ENCODE peak calls at places on chromosomes 5 and 9, in seven cellular contexts. One of them, this sample, is unnamed.

GRCh38 chr5:132771559-132771998 is 5.5 kb downstream of the SEPTIN8 start:
- DNase-seq in iPS DF 6.9: no peak
- DNase-seq in prostate gland: no peak
- DNase-seq in AG04450: peak; percentile 4
- DNase-seq in GM12865: no peak
- DNase-seq in uterus: peak; percentile 37
- DNase-seq in astrocyte of the spinal cord: peak; percentile 50
- DNase-seq in this sample: peak; percentile 32

GRCh38 chr5:9337908-9338307 is 208.0 kb downstream of the SEMA5A start:
- DNase-seq in astrocyte of the spinal cord: peak; percentile 83
- DNase-seq in prostate gland: no peak
- DNase-seq in GM12865: no peak
- DNase-seq in AG04450: peak; percentile 51
- DNase-seq in iPS DF 6.9: no peak
- DNase-seq in uterus: no peak
- DNase-seq in this sample: peak; percentile 71

GRCh38 chr5:165877475-165877874 is 2372.1 kb downstream of the MAT2B start:
- DNase-seq in AG04450: no peak
- DNase-seq in astrocyte of the spinal cord: no peak
- DNase-seq in GM12865: no peak
- DNase-seq in prostate gland: no peak
- DNase-seq in iPS DF 6.9: no peak
- DNase-seq in uterus: no peak
- DNase-seq in this sample: no peak

GRCh38 chr5:147509710-147510651 is at the start of gene DPYSL3:
- DNase-seq in uterus: peak; percentile 79
- DNase-seq in AG04450: peak; percentile 41
- DNase-seq in iPS DF 6.9: peak; percentile 39
- DNase-seq in prostate gland: peak; percentile 79
- DNase-seq in GM12865: no peak
- DNase-seq in astrocyte of the spinal cord: peak; percentile 84
- DNase-seq in this sample: no peak

GRCh38 chr9:97307091-97307490 is 368 bp upstream of the CCDC180 start:
- DNase-seq in uterus: peak; percentile 56
- DNase-seq in AG04450: peak; percentile 41
- DNase-seq in GM12865: peak; percentile 58
- DNase-seq in iPS DF 6.9: peak; percentile 64
- DNase-seq in prostate gland: peak; percentile 87
- DNase-seq in astrocyte of the spinal cord: peak; percentile 79
- DNase-seq in this sample: peak; percentile 36

GRCh38 chr9:5910413-5911057 is 19.8 kb downstream of the MLANA start:
- DNase-seq in GM12865: no peak
- DNase-seq in AG04450: no peak
- DNase-seq in iPS DF 6.9: no peak
- DNase-seq in uterus: no peak
- DNase-seq in prostate gland: no peak
- DNase-seq in astrocyte of the spinal cord: no peak
- DNase-seq in this sample: no peak

GRCh38 chr5:154801083-154801482 is 45.9 kb downstream of the LARP1 start:
- DNase-seq in prostate gland: no peak
- DNase-seq in GM12865: no peak
- DNase-seq in astrocyte of the spinal cord: peak; percentile 83
- DNase-seq in AG04450: peak; percentile 44
- DNase-seq in uterus: no peak
- DNase-seq in iPS DF 6.9: no peak
- DNase-seq in this sample: peak; percentile 8

GRCh38 chr5:42120071-42120470 is 195.0 kb downstream of the FBXO4 start:
- DNase-seq in GM12865: no peak
- DNase-seq in astrocyte of the spinal cord: no peak
- DNase-seq in uterus: no peak
- DNase-seq in prostate gland: no peak
- DNase-seq in iPS DF 6.9: no peak
- DNase-seq in AG04450: no peak
- DNase-seq in this sample: no peak

GRCh38 chr9:98707158-98708102 is 1.3 kb downstream of the GABBR2 start:
- DNase-seq in uterus: no peak
- DNase-seq in GM12865: peak; percentile 52
- DNase-seq in iPS DF 6.9: peak; percentile 83
- DNase-seq in AG04450: peak; percentile 46
- DNase-seq in prostate gland: peak; percentile 15
- DNase-seq in astrocyte of the spinal cord: peak; percentile 70
- DNase-seq in this sample: peak; percentile 43

GRCh38 chr9:98708933-98709911 is at the start of gene GABBR2:
- DNase-seq in uterus: no peak
- DNase-seq in prostate gland: no peak
- DNase-seq in astrocyte of the spinal cord: no peak
- DNase-seq in iPS DF 6.9: no peak
- DNase-seq in GM12865: no peak
- DNase-seq in AG04450: no peak
- DNase-seq in this sample: no peak

GRCh38 chr9:98706651-98707103 is 2.1 kb downstream of the GABBR2 start:
- DNase-seq in astrocyte of the spinal cord: no peak
- DNase-seq in AG04450: no peak
- DNase-seq in prostate gland: no peak
- DNase-seq in GM12865: no peak
- DNase-seq in uterus: no peak
- DNase-seq in iPS DF 6.9: no peak
- DNase-seq in this sample: peak; percentile 1

GRCh38 chr9:98709968-98710965 is 1.5 kb upstream of the GABBR2 start:
- DNase-seq in prostate gland: no peak
- DNase-seq in iPS DF 6.9: no peak
- DNase-seq in GM12865: no peak
- DNase-seq in AG04450: peak; percentile 29
- DNase-seq in astrocyte of the spinal cord: peak; percentile 53
- DNase-seq in uterus: no peak
- DNase-seq in this sample: peak; percentile 16

GRCh38 chr9:98708103-98708932 is 417 bp downstream of the GABBR2 start:
- DNase-seq in AG04450: no peak
- DNase-seq in uterus: no peak
- DNase-seq in prostate gland: no peak
- DNase-seq in iPS DF 6.9: no peak
- DNase-seq in GM12865: no peak
- DNase-seq in astrocyte of the spinal cord: no peak
- DNase-seq in this sample: no peak
- H3K4me3 ChIP-seq in AG04450: peak overlapping the region; percentile 56
- H3K4me3 ChIP-seq in uterus: no peak overlapping the region
- H3K4me3 ChIP-seq in prostate gland: peak overlapping the region; percentile 32
- H3K4me3 ChIP-seq in iPS DF 6.9: peak overlapping the region; percentile 52
- H3K4me3 ChIP-seq in GM12865: no peak overlapping the region
- H3K4me3 ChIP-seq in astrocyte of the spinal cord: no peak overlapping the region
- H3K4me3 ChIP-seq in this sample: peak overlapping the region; percentile 47

GRCh38 chr5:93053825-93054224 is 527.2 kb downstream of the NR2F1-AS1 start:
- DNase-seq in astrocyte of the spinal cord: peak; percentile 44
- DNase-seq in GM12865: no peak
- DNase-seq in prostate gland: no peak
- DNase-seq in AG04450: peak; percentile 55
- DNase-seq in uterus: no peak
- DNase-seq in iPS DF 6.9: no peak
- DNase-seq in this sample: peak; percentile 31
- H3K4me3 ChIP-seq in astrocyte of the spinal cord: no peak overlapping the region
- H3K4me3 ChIP-seq in GM12865: no peak overlapping the region
- H3K4me3 ChIP-seq in prostate gland: no peak overlapping the region
- H3K4me3 ChIP-seq in AG04450: no peak overlapping the region
- H3K4me3 ChIP-seq in uterus: no peak overlapping the region
- H3K4me3 ChIP-seq in iPS DF 6.9: no peak overlapping the region
- H3K4me3 ChIP-seq in this sample: no peak overlapping the region

GRCh38 chr5:140827704-140828401 is at the start of gene PCDHA6:
- DNase-seq in GM12865: no peak
- DNase-seq in AG04450: no peak
- DNase-seq in astrocyte of the spinal cord: no peak
- DNase-seq in iPS DF 6.9: no peak
- DNase-seq in uterus: no peak
- DNase-seq in prostate gland: no peak
- DNase-seq in this sample: no peak
- H3K4me3 ChIP-seq in GM12865: no peak within 1 kb of the TSS
- H3K4me3 ChIP-seq in AG04450: no peak within 1 kb of the TSS
- H3K4me3 ChIP-seq in astrocyte of the spinal cord: no peak within 1 kb of the TSS
- H3K4me3 ChIP-seq in iPS DF 6.9: no peak within 1 kb of the TSS
- H3K4me3 ChIP-seq in uterus: peak within 1 kb of the TSS; percentile 19
- H3K4me3 ChIP-seq in prostate gland: no peak within 1 kb of the TSS
- H3K4me3 ChIP-seq in this sample: peak within 1 kb of the TSS; percentile 23

DNA sequence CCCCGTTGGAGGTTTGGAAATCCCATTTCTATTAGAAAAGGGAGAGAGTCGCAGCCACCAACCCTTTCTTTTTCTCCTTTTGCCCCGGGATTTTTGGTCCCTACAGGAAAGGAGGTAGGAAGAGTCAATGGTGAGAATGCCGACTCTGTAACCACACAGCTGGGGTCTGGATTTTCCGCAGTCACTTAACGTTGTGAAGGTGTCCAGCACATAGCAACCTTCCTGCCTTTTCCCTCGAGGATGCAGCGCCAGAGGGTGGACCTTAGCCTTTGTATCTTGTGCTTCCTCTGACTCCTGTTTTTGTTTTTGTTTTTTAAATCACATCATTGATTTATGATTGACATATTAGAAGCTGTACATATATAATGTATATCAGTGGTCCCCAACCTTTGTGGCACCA is 41.4 kb downstream of the TLR4 start:
- DNase-seq in AG04450: no peak
- DNase-seq in prostate gland: no peak
- DNase-seq in iPS DF 6.9: no peak
- DNase-seq in GM12865: no peak
- DNase-seq in uterus: no peak
- DNase-seq in astrocyte of the spinal cord: no peak
- DNase-seq in this sample: no peak
- H3K4me3 ChIP-seq in AG04450: no peak overlapping the region
- H3K4me3 ChIP-seq in prostate gland: no peak overlapping the region
- H3K4me3 ChIP-seq in iPS DF 6.9: no peak overlapping the region
- H3K4me3 ChIP-seq in GM12865: no peak overlapping the region
- H3K4me3 ChIP-seq in uterus: no peak overlapping the region
- H3K4me3 ChIP-seq in astrocyte of the spinal cord: no peak overlapping the region
- H3K4me3 ChIP-seq in this sample: no peak overlapping the region

DNA sequence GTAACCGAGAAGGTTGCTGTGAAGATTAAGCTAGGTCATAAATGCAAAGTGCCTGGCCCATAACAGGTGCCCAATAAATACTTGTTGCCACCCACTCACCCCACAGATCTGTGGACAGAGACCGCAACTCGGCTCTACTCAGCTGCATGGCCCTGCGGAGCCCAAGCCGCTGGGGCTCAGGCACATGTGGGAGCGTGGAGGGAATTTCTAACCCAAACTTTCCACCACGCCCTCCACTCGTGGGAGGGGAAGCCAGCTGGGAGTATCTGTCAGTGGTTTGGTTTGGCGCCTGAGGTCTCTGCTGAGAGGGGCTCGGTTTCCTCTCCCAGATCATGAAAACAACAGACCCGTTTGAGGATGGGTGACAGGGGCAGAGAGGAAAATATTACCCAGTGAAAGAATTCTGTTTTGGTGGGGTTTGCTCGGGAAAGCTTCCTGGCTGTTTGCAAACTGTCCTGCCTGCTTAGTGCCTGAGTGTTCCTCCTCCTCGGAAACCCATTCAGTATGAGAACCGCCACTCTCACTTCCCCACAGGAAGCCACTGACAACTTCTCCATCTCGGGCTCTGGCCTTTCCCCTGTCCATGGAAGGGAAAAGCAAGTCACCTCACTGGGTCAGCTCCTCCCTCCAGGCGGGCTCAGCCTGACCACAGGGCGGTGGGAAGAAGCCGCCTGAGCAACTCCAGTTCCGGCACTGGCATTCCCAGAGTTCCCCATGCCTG is 60.1 kb downstream of the RGS3 start:
- DNase-seq in AG04450: no peak
- DNase-seq in uterus: no peak
- DNase-seq in prostate gland: no peak
- DNase-seq in iPS DF 6.9: no peak
- DNase-seq in GM12865: peak; percentile 91
- DNase-seq in astrocyte of the spinal cord: no peak
- DNase-seq in this sample: peak; percentile 31
- H3K4me3 ChIP-seq in AG04450: no peak overlapping the region
- H3K4me3 ChIP-seq in uterus: no peak overlapping the region
- H3K4me3 ChIP-seq in prostate gland: no peak overlapping the region
- H3K4me3 ChIP-seq in iPS DF 6.9: no peak overlapping the region
- H3K4me3 ChIP-seq in GM12865: peak overlapping the region; percentile 65
- H3K4me3 ChIP-seq in astrocyte of the spinal cord: no peak overlapping the region
- H3K4me3 ChIP-seq in this sample: no peak overlapping the region

DNA sequence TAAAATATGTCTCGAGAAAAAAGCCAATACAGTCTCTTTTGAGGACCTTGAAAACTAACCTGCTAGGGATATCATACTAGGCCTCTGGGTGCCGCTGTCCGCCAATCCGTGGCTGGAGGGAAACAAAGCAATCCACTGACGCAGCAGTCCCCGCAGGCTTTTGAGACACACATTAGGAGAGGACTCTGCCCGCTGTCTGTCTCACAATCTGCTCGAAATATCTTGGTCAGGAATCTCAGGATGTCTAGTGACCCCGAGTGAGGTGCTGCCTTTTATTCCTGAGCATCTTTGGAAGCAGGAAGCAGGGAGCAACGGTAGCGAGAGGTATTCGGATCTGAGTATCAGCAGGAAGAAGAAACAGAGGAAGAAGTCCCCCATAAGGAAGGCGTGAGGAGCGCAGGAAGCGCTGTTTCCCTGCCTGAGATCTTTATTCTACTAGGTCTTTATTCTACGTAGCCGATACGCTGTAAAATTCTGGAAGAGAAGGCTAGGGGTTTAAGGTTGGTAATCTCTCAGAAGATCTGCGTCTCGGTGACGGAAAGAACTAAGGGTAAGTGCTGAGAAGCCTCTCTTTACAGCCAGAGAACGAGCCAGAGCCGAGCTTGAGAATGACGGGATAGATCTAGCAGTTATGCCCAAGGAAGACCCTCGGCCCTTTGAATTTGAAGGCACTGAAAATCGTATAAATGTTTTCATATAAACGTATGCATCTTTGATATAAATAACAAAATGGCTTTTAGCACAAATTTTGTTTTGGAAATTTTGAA is 4.0 kb upstream of the PCDHGA1 start:
- DNase-seq in iPS DF 6.9: peak; percentile 41
- DNase-seq in uterus: peak; percentile 64
- DNase-seq in GM12865: peak; percentile 79
- DNase-seq in prostate gland: no peak
- DNase-seq in AG04450: peak; percentile 49
- DNase-seq in astrocyte of the spinal cord: peak; percentile 76
- DNase-seq in this sample: no peak
- H3K4me3 ChIP-seq in iPS DF 6.9: peak overlapping the region; percentile 23
- H3K4me3 ChIP-seq in uterus: peak overlapping the region; percentile 26
- H3K4me3 ChIP-seq in GM12865: peak overlapping the region; percentile 68
- H3K4me3 ChIP-seq in prostate gland: peak overlapping the region; percentile 12
- H3K4me3 ChIP-seq in AG04450: peak overlapping the region; percentile 62
- H3K4me3 ChIP-seq in astrocyte of the spinal cord: peak overlapping the region; percentile 39
- H3K4me3 ChIP-seq in this sample: peak overlapping the region; percentile 52